ENCODE peak calls at places on chromosome X, in five cellular contexts. T is body of pancreas, E is RWPE1, I is NCI-H2029, J is cardiac muscle cell. R is an unnamed sample.

GRCh38 chrX:116277391-116277790 is 106.8 kb downstream of the AGTR2 start:
- DNase-seq in J (no peak), I (no peak), T (no peak), E (no peak), R (no peak)

GRCh38 chrX:7351946-7352345 is 204.0 kb upstream of the PUDP start:
- DNase-seq in J (no peak), T (no peak), I (no peak), E (no peak), R (no peak)

GRCh38 chrX:30887721-30888120 is 1.3 kb downstream of the TAB3 start:
- DNase-seq in J (no peak), E (no peak), I (no peak), T (no peak), R (no peak)

GRCh38 chrX:13790206-13791131 is 26.4 kb downstream of the GPM6B start:
- DNase-seq in J (no peak), I (no peak), E (no peak), T (no peak), R (no peak)

GRCh38 chrX:10015711-10016515 is 48.8 kb downstream of the CLDN34 start:
- DNase-seq in J (peak), T (peak), E (no peak), I (no peak), R (no peak)

GRCh38 chrX:81377329-81377728 is 175.4 kb downstream of the SH3BGRL start:
- DNase-seq in I (no peak), J (peak), E (peak), T (no peak), R (peak)

GRCh38 chrX:103151799-103152198 is 58.9 kb upstream of the NXF3 start:
- DNase-seq in J (no peak), I (no peak), E (no peak), T (no peak), R (no peak)

GRCh38 chrX:94612140-94612539 is 938.1 kb downstream of the FAM133A start:
- DNase-seq in J (no peak), I (no peak), T (no peak), E (no peak), R (no peak)

GRCh38 chrX:30888526-30889146 is 418 bp downstream of the TAB3 start:
- DNase-seq in J (peak), E (no peak), I (no peak), T (peak), R (no peak)

GRCh38 chrX:21225643-21226042 is 148.6 kb upstream of the CNKSR2 start:
- DNase-seq in E (no peak), J (no peak), T (no peak), I (no peak), R (no peak)

GRCh38 chrX:153491351-153492152 is 3.2 kb upstream of the BGN start:
- DNase-seq in J (no peak), I (no peak), T (no peak), E (no peak), R (no peak)

GRCh38 chrX:150219374-150220185 is 143.5 kb upstream of the MAMLD1 start:
- DNase-seq in J (no peak), I (no peak), T (no peak), E (no peak), R (no peak)